ENCODE peak calls at places on chromosomes 4 and X, in four cellular contexts. V, L, D and B are unnamed samples.

GRCh38 chr4:150418757-150419410 is 163.1 kb upstream of the MAB21L2 start:
- DNase-seq in V (no peak), L (no peak), D (no peak), B (no peak)

GRCh38 chr4:177229331-177229730 is 80.3 kb upstream of the NEIL3 start:
- DNase-seq in V (no peak), L (peak; percentile 44), D (no peak), B (peak; percentile 1)

GRCh38 chr4:76435689-76436176 is 704 bp downstream of the SHROOM3 start:
- DNase-seq in L (peak; percentile 49), V (no peak), D (no peak), B (no peak)

GRCh38 chrX:102684772-102685520 is 27.3 kb upstream of the GPRASP2 start:
- DNase-seq in V (no peak), D (no peak), L (no peak), B (no peak)

GRCh38 chr4:139922625-139923024 is 231.4 kb downstream of the MAML3 start:
- DNase-seq in L (peak; percentile 57), D (no peak), V (no peak), B (no peak)

GRCh38 chr4:3210467-3210866 is 38.5 kb upstream of the MSANTD1 start:
- DNase-seq in V (no peak), D (no peak), L (no peak), B (no peak)

GRCh38 chr4:158159718-158160094 is 13.1 kb downstream of the GASK1B start:
- DNase-seq in L (no peak), V (no peak), D (no peak), B (no peak)

GRCh38 chrX:9940397-9940796 is 26.8 kb upstream of the CLDN34 start:
- DNase-seq in L (peak; percentile 89), D (no peak), V (no peak), B (peak; percentile 39)

GRCh38 chr4:68283714-68284113 is 38.2 kb upstream of the TMPRSS11B start:
- DNase-seq in D (no peak), V (no peak), L (no peak), B (no peak)

GRCh38 chr4:153161599-153161971 is 42.7 kb upstream of the TRIM2 start:
- DNase-seq in D (no peak), L (peak; percentile 38), V (no peak), B (no peak)

GRCh38 chr4:48449151-48449550 is 34.0 kb upstream of the SLC10A4 start:
- DNase-seq in L (no peak), V (no peak), D (no peak), B (no peak)

GRCh38 chr4:18815779-18816173 is 794.2 kb upstream of the LCORL start:
- DNase-seq in D (no peak), V (no peak), L (no peak), B (no peak)

GRCh38 chr4:106062452-106062875 is 167.2 kb downstream of the NPNT start:
- DNase-seq in D (no peak), L (peak; percentile 86), V (no peak), B (peak; percentile 82)

GRCh38 chr4:140533951-140534480 is 10.0 kb downstream of the ELMOD2 start:
- DNase-seq in D (no peak), V (no peak), L (peak; percentile 51), B (peak; percentile 39)

GRCh38 chr4:72442147-72442546 is 126.9 kb downstream of the ADAMTS3 start:
- DNase-seq in V (no peak), D (no peak), L (no peak), B (no peak)

GRCh38 chrX:70084592-70084991 is 22.3 kb downstream of the OTUD6A start:
- DNase-seq in L (no peak), D (no peak), V (no peak), B (no peak)

GRCh38 chr4:168549145-168549544 is 52.3 kb downstream of the PALLD start:
- DNase-seq in V (no peak), D (no peak), L (no peak), B (no peak)

GRCh38 chr4:83361416-83362196 is 27.0 kb upstream of the HPSE start:
- DNase-seq in L (no peak), D (no peak), V (no peak), B (no peak)

GRCh38 chr4:156974264-156974663 is 2.7 kb upstream of the PDGFC start:
- DNase-seq in D (no peak), V (no peak), L (peak; percentile 90), B (no peak)

GRCh38 chr4:156971623-156972369 is at the start of gene PDGFC:
- DNase-seq in D (peak; percentile 67), V (no peak), L (peak; percentile 83), B (no peak)

GRCh38 chr4:156971168-156971601 is 414 bp downstream of the PDGFC start:
- DNase-seq in L (no peak), V (no peak), D (peak; percentile 21), B (no peak)

GRCh38 chr4:156970501-156971167 is 965 bp downstream of the PDGFC start:
- DNase-seq in D (peak; percentile 61), L (no peak), V (no peak), B (no peak)

DNA sequence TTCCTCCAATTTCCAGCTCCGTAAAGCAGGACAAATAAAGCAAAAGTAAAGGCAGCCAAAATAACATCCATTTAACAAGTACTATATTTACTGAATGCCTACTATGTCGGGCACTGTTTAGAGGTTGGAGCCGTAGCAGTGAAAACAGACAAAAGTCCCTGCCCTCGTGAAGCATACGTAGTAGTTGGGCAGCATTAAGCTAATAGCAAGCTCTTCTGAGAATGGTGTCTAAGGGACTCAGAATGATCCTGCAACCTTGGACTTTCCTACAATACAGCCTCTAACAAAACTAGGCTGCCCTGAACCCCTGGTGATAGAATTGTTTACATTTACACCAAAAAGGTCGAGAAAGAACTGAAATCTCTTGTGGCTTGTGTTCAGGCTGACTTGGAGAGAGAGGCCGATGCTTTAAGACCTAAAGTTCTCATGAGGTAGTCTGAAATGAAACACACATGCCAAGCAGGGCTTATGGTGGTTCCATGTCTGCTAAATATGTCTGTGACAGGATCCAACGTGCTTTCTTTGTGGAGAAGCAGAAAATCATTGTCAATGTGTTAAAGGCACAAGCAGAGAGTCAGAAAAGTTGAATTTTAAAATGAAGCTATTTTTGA is 876 bp upstream of the PDGFC start:
- DNase-seq in L (peak; percentile 62), V (no peak), D (no peak), B (no peak)
- H3K4me3 ChIP-seq in L (peak overlapping the region; percentile 60), V (peak overlapping the region; percentile 64), D (no peak overlapping the region), B (peak overlapping the region; percentile 83)

GRCh38 chrX:115582871-115583729 is 22.1 kb downstream of the PLS3 start:
- DNase-seq in V (no peak), L (no peak), D (no peak), B (no peak)
- H3K4me3 ChIP-seq in V (no peak overlapping the region), L (no peak overlapping the region), D (no peak overlapping the region), B (no peak overlapping the region)

GRCh38 chr4:127686656-127687055 is 43.5 kb upstream of the SLC25A31 start:
- DNase-seq in L (peak; percentile 32), V (peak; percentile 45), D (no peak), B (no peak)
- H3K4me3 ChIP-seq in L (no peak overlapping the region), V (peak overlapping the region; percentile 5), D (no peak overlapping the region), B (no peak overlapping the region)

GRCh38 chr4:61202100-61202637 is 2.0 kb downstream of the ADGRL3 start:
- DNase-seq in L (peak; percentile 8), D (no peak), V (no peak), B (no peak)

GRCh38 chr4:61201562-61202099 is 1.5 kb downstream of the ADGRL3 start:
- DNase-seq in L (no peak), V (no peak), D (no peak), B (no peak)

GRCh38 chr4:61200991-61201526 is 933 bp downstream of the ADGRL3 start:
- DNase-seq in V (no peak), D (no peak), L (peak; percentile 46), B (no peak)

GRCh38 chr4:61200195-61200990 is at the start of gene ADGRL3:
- DNase-seq in D (no peak), L (peak; percentile 50), V (no peak), B (no peak)

GRCh38 chr4:61199869-61200194 is 294 bp upstream of the ADGRL3 start:
- DNase-seq in D (no peak), L (no peak), V (no peak), B (no peak)
- H3K4me3 ChIP-seq in D (no peak overlapping the region), L (peak overlapping the region; percentile 61), V (no peak overlapping the region), B (peak overlapping the region; percentile 70)